ENCODE peak calls at places on chromosomes 16 and 17, in six cellular contexts. O, R, H, A, V and B are unnamed samples.

GRCh38 chr16:56384074-56384721 is 41.1 kb downstream of the AMFR start:
- DNase-seq in V (no peak), A (no peak), H (no peak), R (no peak), O (no peak), B (no peak)

GRCh38 chr16:59573528-59574271 is 839.6 kb upstream of the GOT2 start:
- DNase-seq in V (no peak), H (peak; percentile 88), A (peak; percentile 20), O (peak; percentile 71), R (peak; percentile 37), B (no peak)

GRCh38 chr16:80583466-80583865 is 42.7 kb downstream of the DYNLRB2 start:
- DNase-seq in V (no peak), R (peak; percentile 24), O (peak; percentile 42), H (peak; percentile 34), A (peak; percentile 29), B (no peak)

GRCh38 chr17:20997711-20998570 is 44.9 kb downstream of the USP22 start:
- DNase-seq in O (no peak), R (no peak), V (no peak), H (no peak), A (no peak), B (no peak)

GRCh38 chr17:74442670-74443515 is 11.0 kb downstream of the GPRC5C start:
- DNase-seq in V (peak; percentile 91), A (peak; percentile 22), R (no peak), O (peak; percentile 63), H (peak; percentile 41), B (no peak)

GRCh38 chr17:53629188-53629587 is 193.5 kb upstream of the KIF2B start:
- DNase-seq in H (peak; percentile 3), R (peak; percentile 39), A (peak; percentile 58), O (peak; percentile 35), V (no peak), B (no peak)

GRCh38 chr16:29900888-29901606 is 759 bp downstream of the ASPHD1 start:
- DNase-seq in V (peak; percentile 43), A (peak; percentile 10), H (no peak), R (no peak), O (peak; percentile 25), B (no peak)

GRCh38 chr17:66431910-66432309 is 129.5 kb downstream of the PRKCA start:
- DNase-seq in V (no peak), O (peak; percentile 88), R (peak; percentile 75), A (peak; percentile 91), H (peak; percentile 92), B (no peak)

GRCh38 chr17:259341-259976 is 78.0 kb upstream of the DOC2B start:
- DNase-seq in H (no peak), A (no peak), O (no peak), V (peak; percentile 32), R (no peak), B (no peak)

GRCh38 chr16:65102326-65102725 is 19.5 kb downstream of the CDH11 start:
- DNase-seq in H (no peak), V (no peak), R (no peak), A (no peak), O (no peak), B (no peak)

GRCh38 chr16:2467301-2468141 is 3.6 kb upstream of the NTN3 start:
- DNase-seq in R (peak; percentile 29), A (peak; percentile 71), H (peak; percentile 64), O (peak; percentile 60), V (peak; percentile 77), B (no peak)

GRCh38 chr17:11002417-11002816 is 164.5 kb upstream of the PIRT start:
- DNase-seq in V (no peak), R (no peak), H (no peak), O (no peak), A (no peak), B (no peak)

GRCh38 chr16:88500255-88500661 is 47.2 kb downstream of the ZFPM1 start:
- DNase-seq in H (no peak), A (no peak), V (no peak), R (no peak), O (no peak), B (no peak)
- TF ChIP-seq CTCF in H (no peak), A (no peak), V (no peak), R (no peak), O (no peak), B (no peak)

GRCh38 chr17:38582069-38582468 is 23.7 kb downstream of the SRCIN1 start:
- DNase-seq in H (no peak), A (no peak), V (no peak), O (no peak), R (no peak), B (no peak)

GRCh38 chr17:38578641-38579480 is 26.9 kb downstream of the SRCIN1 start:
- DNase-seq in O (no peak), V (no peak), H (no peak), R (no peak), A (no peak), B (no peak)

GRCh38 chr17:38578229-38578628 is 27.5 kb downstream of the SRCIN1 start:
- DNase-seq in V (no peak), A (no peak), H (no peak), O (no peak), R (no peak), B (no peak)

GRCh38 chr17:38577645-38578173 is 28.0 kb downstream of the SRCIN1 start:
- DNase-seq in V (no peak), O (no peak), H (no peak), A (no peak), R (no peak), B (no peak)

DNA sequence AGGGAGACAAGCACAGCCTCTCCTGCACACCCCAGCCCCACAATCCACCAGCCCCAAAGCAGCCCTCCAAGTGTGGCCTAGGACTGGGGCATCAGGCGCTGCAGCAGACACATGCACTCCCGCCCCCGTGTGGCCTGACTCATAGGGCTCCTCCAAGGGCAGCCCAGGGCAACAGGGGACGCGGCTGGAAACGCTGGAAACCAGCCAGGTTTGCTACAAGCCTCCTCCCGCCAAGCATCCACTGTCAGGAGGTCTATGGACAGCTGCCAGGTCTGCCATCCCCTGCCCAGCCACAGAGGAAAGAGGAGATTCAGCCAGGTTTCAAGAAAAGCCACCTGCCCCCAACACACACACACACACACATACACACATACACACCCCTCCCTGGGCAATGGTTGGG is 25.8 kb downstream of the SRCIN1 start:
- DNase-seq in A (peak; percentile 9), V (peak; percentile 67), R (peak; percentile 44), O (peak; percentile 42), H (no peak), B (no peak)
- TF ChIP-seq CTCF in A (no peak), V (no peak), R (peak; percentile 7), O (peak; percentile 13), H (no peak), B (no peak)

GRCh38 chr16:15466886-15467781 is 32.7 kb downstream of the BMERB1 start:
- DNase-seq in R (no peak), V (no peak), O (peak; percentile 38), A (peak; percentile 36), H (peak; percentile 42), B (no peak)
- TF ChIP-seq CTCF in R (peak; percentile 45), V (no peak), O (peak; percentile 29), A (peak; percentile 21), H (no peak), B (no peak)

DNA sequence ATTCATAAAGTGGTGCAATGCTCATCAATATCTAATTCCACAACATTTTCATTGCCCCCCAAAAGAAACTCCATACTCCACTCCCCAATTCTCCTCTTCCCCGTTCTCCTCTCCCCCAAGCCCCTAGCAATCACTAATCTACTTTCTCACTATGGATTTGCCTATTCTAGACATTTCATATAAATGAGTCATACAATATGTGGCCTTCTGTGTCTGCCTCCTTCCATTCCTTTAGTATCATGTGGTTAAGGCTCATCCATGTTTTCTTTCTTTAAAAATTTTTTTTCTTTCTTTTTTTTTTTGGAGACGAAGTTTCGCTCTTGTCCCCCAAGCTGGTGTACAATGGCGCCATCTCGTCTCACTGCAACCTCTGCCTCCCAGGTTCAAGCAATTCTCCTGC is 56.3 kb upstream of the HAS3 start:
- DNase-seq in H (peak; percentile 46), V (no peak), O (peak; percentile 68), R (peak; percentile 21), A (peak; percentile 56), B (no peak)
- TF ChIP-seq CTCF in H (no peak), V (no peak), O (no peak), R (no peak), A (no peak), B (no peak)